ENCODE peak calls at places on chromosomes 13 and 19, in seven cellular contexts. E, W, M, F, T, J and A are unnamed samples.

GRCh38 chr13:87120476-87120875 is 550.7 kb upstream of the SLITRK5 start:
- DNase-seq in J (no peak), T (no peak), M (no peak), F (no peak), W (no peak), E (no peak), A (peak)

GRCh38 chr13:52783943-52784342 is 44.3 kb upstream of the CNMD start:
- DNase-seq in M (no peak), F (no peak), T (no peak), J (no peak), E (no peak), W (no peak), A (no peak)

GRCh38 chr13:46352810-46353209 is 34.2 kb downstream of the RUBCNL start:
- DNase-seq in W (no peak), E (no peak), F (no peak), T (no peak), J (no peak), M (no peak), A (no peak)

GRCh38 chr13:41599619-41600018 is 142.3 kb downstream of the RGCC start:
- DNase-seq in J (no peak), F (no peak), M (no peak), W (no peak), T (no peak), E (no peak), A (no peak)

GRCh38 chr13:64553411-64554129 is 2676.6 kb downstream of the PCDH9 start:
- DNase-seq in F (no peak), M (no peak), J (no peak), E (no peak), W (no peak), T (no peak), A (no peak)

GRCh38 chr19:41327499-41328156 is 17.7 kb downstream of the CCDC97 start:
- DNase-seq in M (no peak), W (peak), F (no peak), J (peak), E (no peak), T (peak), A (no peak)

GRCh38 chr13:109383683-109384082 is 402.7 kb downstream of the IRS2 start:
- DNase-seq in T (no peak), E (no peak), W (no peak), M (no peak), J (no peak), F (peak), A (peak)

GRCh38 chr19:47035127-47035494 is 13.3 kb downstream of the TMEM160 start:
- DNase-seq in J (no peak), M (no peak), T (peak), F (no peak), E (no peak), W (no peak), A (no peak)

GRCh38 chr19:45364696-45365095 is 5.7 kb downstream of the ERCC2 start:
- DNase-seq in F (no peak), M (no peak), J (no peak), W (no peak), E (no peak), T (no peak), A (no peak)

GRCh38 chr13:49517461-49517860 is 21.7 kb downstream of the PHF11 start:
- DNase-seq in F (no peak), T (no peak), J (no peak), W (no peak), M (no peak), E (no peak), A (no peak)

GRCh38 chr19:623974-624373 is 9.4 kb downstream of the POLRMT start:
- DNase-seq in F (no peak), M (no peak), E (no peak), J (no peak), W (no peak), T (no peak), A (peak)

GRCh38 chr13:44373601-44374347 is at the start of gene SERP2:
- DNase-seq in F (peak), M (no peak), T (no peak), W (no peak), E (no peak), J (no peak), A (no peak)